ENCODE peak calls at places on chromosome 1, in six cellular contexts. L, J, F, Q, O and N are unnamed samples.

GRCh38 chr1:8718878-8719361 is 98.5 kb downstream of the RERE start:
- DNase-seq in L (no peak), J (no peak), F (no peak), Q (no peak), O (no peak), N (no peak)

GRCh38 chr1:167060141-167061072 is 29.8 kb downstream of the GPA33 start:
- DNase-seq in L (no peak), J (no peak), F (no peak), Q (no peak), O (no peak), N (no peak)

GRCh38 chr1:150072959-150073358 is 5.4 kb downstream of the VPS45 start:
- DNase-seq in L (no peak), J (no peak), F (no peak), Q (no peak), O (no peak), N (no peak)

GRCh38 chr1:43267818-43268425 is 1.9 kb upstream of the TMEM125 start:
- DNase-seq in L (peak), J (no peak), F (peak), Q (no peak), O (no peak), N (no peak)

GRCh38 chr1:179848233-179848632 is 29.4 kb downstream of the TOR1AIP2 start:
- DNase-seq in L (no peak), J (no peak), F (no peak), Q (no peak), O (no peak), N (no peak)

GRCh38 chr1:116737020-116737854 is 17.0 kb upstream of the CD2 start:
- DNase-seq in L (peak), J (no peak), F (peak), Q (peak), O (no peak), N (no peak)

GRCh38 chr1:201636581-201636980 is 97.7 kb downstream of the NAV1 start:
- DNase-seq in L (no peak), J (no peak), F (no peak), Q (no peak), O (no peak), N (no peak)

GRCh38 chr1:25198731-25199231 is 33.5 kb downstream of the SYF2 start:
- DNase-seq in L (no peak), J (no peak), F (peak), Q (no peak), O (no peak), N (no peak)

GRCh38 chr1:226064816-226065248 is 2.3 kb downstream of the H3-3A start:
- DNase-seq in L (peak), J (peak), F (peak), Q (peak), O (no peak), N (peak)

GRCh38 chr1:243233908-243234307 is 21.2 kb downstream of the CEP170 start:
- DNase-seq in L (no peak), J (no peak), F (no peak), Q (no peak), O (no peak), N (no peak)

GRCh38 chr1:19042675-19043578 is 86.5 kb upstream of the IFFO2 start:
- DNase-seq in L (no peak), J (no peak), F (no peak), Q (no peak), O (no peak), N (no peak)

GRCh38 chr1:154329551-154330131 is 4.3 kb downstream of the ATP8B2 start:
- DNase-seq in L (peak), J (no peak), F (no peak), Q (no peak), O (no peak), N (no peak)

GRCh38 chr1:229456016-229456415 is 22.1 kb upstream of the ACTA1 start:
- DNase-seq in L (no peak), J (no peak), F (no peak), Q (no peak), O (no peak), N (no peak)

GRCh38 chr1:236603896-236604217 is 459 bp downstream of the HEATR1 start:
- DNase-seq in L (peak), J (no peak), F (no peak), Q (no peak), O (no peak), N (no peak)

GRCh38 chr1:181113061-181113695 is 24.7 kb downstream of the IER5 start:
- DNase-seq in L (no peak), J (no peak), F (no peak), Q (no peak), O (no peak), N (peak)

GRCh38 chr1:225934711-225935110 is 6.3 kb downstream of the LEFTY2 start:
- DNase-seq in L (no peak), J (no peak), F (no peak), Q (no peak), O (no peak), N (no peak)

GRCh38 chr1:166062695-166063094 is 104.1 kb downstream of the FAM78B start:
- DNase-seq in L (no peak), J (no peak), F (no peak), Q (no peak), O (no peak), N (no peak)

GRCh38 chr1:152110860-152111514 is 4.3 kb downstream of the TCHH start:
- DNase-seq in L (peak), J (no peak), F (no peak), Q (no peak), O (no peak), N (peak)

GRCh38 chr1:71783096-71783495 is 499.2 kb downstream of the NEGR1 start:
- DNase-seq in L (no peak), J (no peak), F (no peak), Q (no peak), O (no peak), N (no peak)

GRCh38 chr1:209353097-209353496 is 230.4 kb upstream of the CAMK1G start:
- DNase-seq in L (no peak), J (no peak), F (no peak), Q (no peak), O (no peak), N (no peak)

GRCh38 chr1:198601936-198602889 is 36.6 kb upstream of the PTPRC start:
- DNase-seq in L (no peak), J (no peak), F (no peak), Q (no peak), O (no peak), N (no peak)

GRCh38 chr1:77536813-77537212 is 145.6 kb downstream of the ZZZ3 start:
- DNase-seq in L (no peak), J (no peak), F (no peak), Q (no peak), O (no peak), N (no peak)

GRCh38 chr1:12480748-12481362 is 137.2 kb downstream of the DHRS3 start:
- DNase-seq in L (no peak), J (no peak), F (no peak), Q (peak), O (no peak), N (no peak)

DNA sequence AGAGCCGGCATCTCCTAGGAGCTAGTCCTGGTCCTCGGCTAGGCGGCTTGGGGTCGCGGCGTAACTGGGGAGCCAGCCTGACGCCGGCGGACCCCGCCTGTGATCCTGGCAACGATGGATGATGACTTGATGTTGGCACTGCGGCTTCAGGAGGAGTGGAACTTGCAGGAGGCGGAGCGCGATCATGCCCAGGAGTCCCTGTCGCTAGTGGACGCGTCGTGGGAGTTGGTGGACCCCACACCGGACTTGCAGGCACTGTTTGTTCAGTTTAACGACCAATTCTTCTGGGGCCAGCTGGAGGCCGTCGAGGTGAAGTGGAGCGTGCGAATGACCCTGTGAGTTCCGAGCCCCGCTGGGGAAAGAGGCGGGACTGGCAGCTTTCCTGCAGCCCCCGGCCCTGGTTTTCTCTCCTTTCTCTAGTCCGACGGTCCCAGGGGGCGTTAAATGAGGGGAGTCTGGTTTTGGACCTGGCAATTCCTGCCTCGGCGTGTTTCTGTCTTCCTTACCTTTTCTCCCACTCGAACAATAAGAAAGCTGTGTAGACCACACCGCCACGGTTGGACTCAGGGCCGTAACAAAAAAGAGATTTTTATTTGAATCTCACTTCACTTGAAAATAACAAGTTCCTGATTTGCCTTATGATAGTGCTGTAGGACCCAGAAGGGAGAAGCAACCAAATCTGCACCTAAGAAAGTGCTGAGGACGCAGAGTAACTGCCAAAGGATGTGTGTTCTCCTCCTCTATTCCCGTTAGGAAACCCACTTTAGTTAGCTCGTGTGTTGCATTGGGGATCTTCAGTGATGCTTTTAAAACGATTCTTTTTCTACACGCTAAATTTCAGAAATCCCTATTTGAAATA is at the start of gene SPRTN:
- DNase-seq in L (no peak), J (no peak), F (no peak), Q (no peak), O (no peak), N (peak)
- TF ChIP-seq POLR2A in L (no peak), J (no peak), F (no peak), Q (no peak), O (no peak), N (no peak)

GRCh38 chr1:23578311-23578996 is 19.2 kb upstream of the ID3 start:
- DNase-seq in L (no peak), J (no peak), F (no peak), Q (peak), O (no peak), N (no peak)

GRCh38 chr1:23575226-23575810 is 16.0 kb upstream of the ID3 start:
- DNase-seq in L (no peak), J (no peak), F (no peak), Q (no peak), O (no peak), N (no peak)

GRCh38 chr1:23578997-23579363 is 19.7 kb upstream of the ID3 start:
- DNase-seq in L (no peak), J (no peak), F (no peak), Q (no peak), O (no peak), N (no peak)

GRCh38 chr1:23576338-23577055 is 17.2 kb upstream of the ID3 start:
- DNase-seq in L (no peak), J (no peak), F (no peak), Q (no peak), O (no peak), N (no peak)

DNA sequence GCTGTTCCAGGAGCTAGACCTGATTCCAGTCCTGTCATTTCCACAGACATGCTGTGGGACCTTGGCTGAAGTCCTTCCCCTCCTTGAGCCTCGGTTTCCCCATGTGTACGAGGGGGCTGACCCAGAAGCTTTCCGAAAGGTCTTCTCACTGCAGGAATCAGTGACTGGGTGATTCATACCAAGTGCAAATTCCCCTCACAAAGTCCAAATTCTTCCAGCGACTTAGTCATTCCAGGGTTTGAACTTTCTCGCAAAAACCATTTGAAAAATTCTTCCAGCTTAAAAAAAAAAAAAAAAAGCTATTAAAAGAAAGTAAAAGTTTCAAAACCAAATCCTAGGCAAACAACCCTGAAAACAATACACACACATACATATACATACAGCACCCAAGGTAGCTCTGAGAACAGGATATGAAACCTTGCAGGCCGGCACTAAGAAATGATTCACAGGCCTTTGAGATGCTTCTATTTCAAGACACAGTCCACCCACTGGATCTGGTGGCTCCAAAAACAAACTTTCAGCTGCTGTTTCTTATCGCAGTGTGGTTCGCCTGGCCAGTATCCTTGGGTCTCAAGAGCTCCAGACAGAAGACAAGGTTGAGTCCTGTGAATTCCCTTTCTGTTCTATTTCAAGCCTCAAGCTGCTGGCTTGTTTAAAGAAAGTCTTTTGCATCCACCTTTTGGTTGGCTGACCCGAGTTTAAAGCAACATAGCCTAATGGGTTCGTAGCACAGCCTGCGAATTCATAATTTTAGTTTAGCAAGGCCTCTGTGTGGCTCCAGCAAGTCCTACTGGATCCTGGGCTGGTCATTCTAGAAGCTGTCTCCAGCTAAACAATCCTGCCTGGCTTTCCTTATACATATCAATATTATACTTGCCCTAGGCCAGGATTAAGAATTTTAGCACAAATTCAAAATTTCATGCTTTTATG is 18.0 kb upstream of the ID3 start:
- DNase-seq in L (peak), J (peak), F (no peak), Q (peak), O (no peak), N (no peak)
- TF ChIP-seq POLR2A in L (no peak), J (no peak), F (no peak), Q (no peak), O (no peak), N (no peak)

GRCh38 chr1:187641463-187641862 is 812.7 kb downstream of the PLA2G4A start:
- DNase-seq in L (no peak), J (no peak), F (no peak), Q (no peak), O (no peak), N (no peak)
- TF ChIP-seq POLR2A in L (no peak), J (no peak), F (no peak), Q (no peak), O (no peak), N (no peak)

GRCh38 chr1:15835741-15836510 is 11.6 kb upstream of the SPEN start:
- DNase-seq in L (peak), J (peak), F (peak), Q (peak), O (peak), N (peak)

GRCh38 chr1:15836772-15837669 is 10.5 kb upstream of the SPEN start:
- DNase-seq in L (peak), J (peak), F (peak), Q (peak), O (no peak), N (peak)

GRCh38 chr1:15834406-15835204 is 12.9 kb upstream of the SPEN start:
- DNase-seq in L (peak), J (peak), F (peak), Q (peak), O (peak), N (peak)

GRCh38 chr1:15833842-15834405 is 13.6 kb upstream of the SPEN start:
- DNase-seq in L (no peak), J (no peak), F (no peak), Q (no peak), O (no peak), N (no peak)

DNA sequence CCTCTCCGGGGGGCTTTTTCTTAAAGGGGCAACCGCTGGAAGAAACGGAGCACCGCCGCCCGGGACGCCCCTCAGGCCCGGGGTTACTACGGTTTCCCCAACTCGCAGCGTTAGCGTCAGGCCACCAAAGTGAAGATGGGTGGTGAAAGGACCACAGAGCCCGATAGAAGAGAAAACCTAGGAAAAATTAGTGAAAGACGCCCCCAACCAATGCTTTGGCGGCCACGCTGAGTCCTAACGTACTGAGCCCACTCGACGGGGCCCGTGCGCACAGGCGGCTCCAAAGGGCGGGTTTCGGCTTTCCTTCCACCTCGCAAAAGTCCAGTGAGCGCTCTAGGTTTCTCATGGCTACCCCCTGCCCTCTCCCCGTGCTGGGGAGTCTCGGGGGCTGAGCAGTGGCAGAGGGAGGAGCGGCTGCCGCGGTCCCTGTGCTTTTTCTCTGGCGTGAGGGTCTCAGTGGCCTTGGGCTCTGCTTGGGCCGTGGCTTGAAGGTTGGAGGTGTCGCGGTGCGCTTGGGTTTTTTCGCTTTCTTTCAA is 12.2 kb upstream of the SPEN start:
- DNase-seq in L (no peak), J (no peak), F (no peak), Q (peak), O (no peak), N (no peak)
- TF ChIP-seq POLR2A in L (no peak), J (no peak), F (no peak), Q (no peak), O (no peak), N (no peak)